ENCODE peak calls at places on chromosomes 13 and 19, in seven cellular contexts. One of them, this sample, is unnamed.

GRCh38 chr19:4379383-4380253 is 20.7 kb downstream of the SH3GL1 start:
- DNase-seq in HepG2: no peak
- DNase-seq in HCT116: no peak
- DNase-seq in K562: no peak
- DNase-seq in H1: no peak
- DNase-seq in SK-N-SH: peak
- DNase-seq in GM12878: peak
- DNase-seq in this sample: no peak

GRCh38 chr19:19538767-19539166 is 702 bp downstream of the CILP2 start:
- DNase-seq in HepG2: no peak
- DNase-seq in HCT116: no peak
- DNase-seq in K562: no peak
- DNase-seq in H1: no peak
- DNase-seq in SK-N-SH: no peak
- DNase-seq in GM12878: no peak
- DNase-seq in this sample: no peak

GRCh38 chr13:34025746-34026145 is 207.8 kb downstream of the RFC3 start:
- DNase-seq in HepG2: no peak
- DNase-seq in HCT116: no peak
- DNase-seq in K562: no peak
- DNase-seq in H1: no peak
- DNase-seq in SK-N-SH: no peak
- DNase-seq in GM12878: no peak
- DNase-seq in this sample: no peak

GRCh38 chr13:29336356-29336755 is 259.1 kb downstream of the SLC7A1 start:
- DNase-seq in HepG2: no peak
- DNase-seq in HCT116: no peak
- DNase-seq in K562: no peak
- DNase-seq in H1: no peak
- DNase-seq in SK-N-SH: no peak
- DNase-seq in GM12878: no peak
- DNase-seq in this sample: no peak

GRCh38 chr19:31154021-31154420 is 195.2 kb downstream of the TSHZ3 start:
- DNase-seq in HepG2: no peak
- DNase-seq in HCT116: no peak
- DNase-seq in K562: no peak
- DNase-seq in H1: no peak
- DNase-seq in SK-N-SH: no peak
- DNase-seq in GM12878: no peak
- DNase-seq in this sample: peak

GRCh38 chr13:92612892-92613291 is 613.7 kb upstream of the GPC6 start:
- DNase-seq in HepG2: no peak
- DNase-seq in HCT116: no peak
- DNase-seq in K562: no peak
- DNase-seq in H1: no peak
- DNase-seq in SK-N-SH: no peak
- DNase-seq in GM12878: no peak
- DNase-seq in this sample: no peak

GRCh38 chr19:51687791-51688664 is 5.1 kb upstream of the SPACA6 start:
- DNase-seq in HepG2: no peak
- DNase-seq in HCT116: no peak
- DNase-seq in K562: peak
- DNase-seq in H1: peak
- DNase-seq in SK-N-SH: peak
- DNase-seq in GM12878: no peak
- DNase-seq in this sample: no peak

GRCh38 chr13:113653264-113654174 is 4.5 kb downstream of the ATP4B start:
- DNase-seq in HepG2: no peak
- DNase-seq in HCT116: no peak
- DNase-seq in K562: no peak
- DNase-seq in H1: no peak
- DNase-seq in SK-N-SH: peak
- DNase-seq in GM12878: no peak
- DNase-seq in this sample: no peak

GRCh38 chr19:10896851-10897526 is 25.6 kb downstream of the CARM1 start:
- DNase-seq in HepG2: peak
- DNase-seq in HCT116: no peak
- DNase-seq in K562: no peak
- DNase-seq in H1: no peak
- DNase-seq in SK-N-SH: no peak
- DNase-seq in GM12878: no peak
- DNase-seq in this sample: peak

GRCh38 chr19:16383584-16384161 is 59.0 kb downstream of the KLF2 start:
- DNase-seq in HepG2: no peak
- DNase-seq in HCT116: no peak
- DNase-seq in K562: no peak
- DNase-seq in H1: no peak
- DNase-seq in SK-N-SH: no peak
- DNase-seq in GM12878: no peak
- DNase-seq in this sample: no peak

GRCh38 chr19:57527136-57527881 is at the start of gene ZNF549:
- DNase-seq in HepG2: peak
- DNase-seq in HCT116: no peak
- DNase-seq in K562: peak
- DNase-seq in H1: peak
- DNase-seq in SK-N-SH: peak
- DNase-seq in GM12878: peak
- DNase-seq in this sample: peak

GRCh38 chr19:47240996-47241918 is 10.3 kb upstream of the BBC3 start:
- DNase-seq in HepG2: peak
- DNase-seq in HCT116: peak
- DNase-seq in K562: peak
- DNase-seq in H1: peak
- DNase-seq in SK-N-SH: peak
- DNase-seq in GM12878: no peak
- DNase-seq in this sample: peak

GRCh38 chr13:101408154-101408553 is 8.2 kb downstream of the NALCN start:
- DNase-seq in HepG2: no peak
- DNase-seq in HCT116: no peak
- DNase-seq in K562: no peak
- DNase-seq in H1: no peak
- DNase-seq in SK-N-SH: no peak
- DNase-seq in GM12878: no peak
- DNase-seq in this sample: no peak

GRCh38 chr13:44158741-44159632 is 214.6 kb upstream of the SERP2 start:
- DNase-seq in HepG2: no peak
- DNase-seq in HCT116: no peak
- DNase-seq in K562: no peak
- DNase-seq in H1: no peak
- DNase-seq in SK-N-SH: no peak
- DNase-seq in GM12878: no peak
- DNase-seq in this sample: no peak

GRCh38 chr13:113360446-113360845 is 3.5 kb downstream of the GRTP1 start:
- DNase-seq in HepG2: no peak
- DNase-seq in HCT116: no peak
- DNase-seq in K562: no peak
- DNase-seq in H1: no peak
- DNase-seq in SK-N-SH: no peak
- DNase-seq in GM12878: no peak
- DNase-seq in this sample: no peak

GRCh38 chr19:47503130-47503822 is 11.6 kb downstream of the NAPA start:
- DNase-seq in HepG2: no peak
- DNase-seq in HCT116: no peak
- DNase-seq in K562: no peak
- DNase-seq in H1: no peak
- DNase-seq in SK-N-SH: no peak
- DNase-seq in GM12878: no peak
- DNase-seq in this sample: no peak

GRCh38 chr19:10295305-10295846 is 5.6 kb downstream of the ICAM5 start:
- DNase-seq in HepG2: no peak
- DNase-seq in HCT116: no peak
- DNase-seq in K562: no peak
- DNase-seq in H1: peak
- DNase-seq in SK-N-SH: peak
- DNase-seq in GM12878: no peak
- DNase-seq in this sample: no peak

GRCh38 chr13:50422181-50423148 is 407.2 kb downstream of the KCNRG start:
- DNase-seq in HepG2: no peak
- DNase-seq in HCT116: no peak
- DNase-seq in K562: peak
- DNase-seq in H1: no peak
- DNase-seq in SK-N-SH: no peak
- DNase-seq in GM12878: no peak
- DNase-seq in this sample: no peak

GRCh38 chr13:38538412-38538811 is 148.5 kb upstream of the FREM2 start:
- DNase-seq in HepG2: no peak
- DNase-seq in HCT116: no peak
- DNase-seq in K562: no peak
- DNase-seq in H1: no peak
- DNase-seq in SK-N-SH: no peak
- DNase-seq in GM12878: no peak
- DNase-seq in this sample: no peak

GRCh38 chr19:4980087-4980486 is 11.2 kb downstream of the KDM4B start:
- DNase-seq in HepG2: no peak
- DNase-seq in HCT116: no peak
- DNase-seq in K562: no peak
- DNase-seq in H1: no peak
- DNase-seq in SK-N-SH: peak
- DNase-seq in GM12878: no peak
- DNase-seq in this sample: peak

GRCh38 chr19:36142046-36142445 is 2.2 kb downstream of the CAPNS1 start:
- DNase-seq in HepG2: no peak
- DNase-seq in HCT116: no peak
- DNase-seq in K562: no peak
- DNase-seq in H1: no peak
- DNase-seq in SK-N-SH: no peak
- DNase-seq in GM12878: no peak
- DNase-seq in this sample: no peak

GRCh38 chr13:40476175-40476958 is 190.1 kb downstream of the FOXO1 start:
- DNase-seq in HepG2: peak
- DNase-seq in HCT116: no peak
- DNase-seq in K562: no peak
- DNase-seq in H1: no peak
- DNase-seq in SK-N-SH: no peak
- DNase-seq in GM12878: no peak
- DNase-seq in this sample: no peak

GRCh38 chr13:40479196-40479845 is 187.1 kb downstream of the FOXO1 start:
- DNase-seq in HepG2: no peak
- DNase-seq in HCT116: no peak
- DNase-seq in K562: no peak
- DNase-seq in H1: no peak
- DNase-seq in SK-N-SH: no peak
- DNase-seq in GM12878: no peak
- DNase-seq in this sample: no peak

GRCh38 chr13:40478775-40479174 is 187.7 kb downstream of the FOXO1 start:
- DNase-seq in HepG2: no peak
- DNase-seq in HCT116: no peak
- DNase-seq in K562: no peak
- DNase-seq in H1: no peak
- DNase-seq in SK-N-SH: no peak
- DNase-seq in GM12878: no peak
- DNase-seq in this sample: no peak

GRCh38 chr13:40475617-40476016 is 190.8 kb downstream of the FOXO1 start:
- DNase-seq in HepG2: no peak
- DNase-seq in HCT116: no peak
- DNase-seq in K562: no peak
- DNase-seq in H1: no peak
- DNase-seq in SK-N-SH: no peak
- DNase-seq in GM12878: no peak
- DNase-seq in this sample: no peak

GRCh38 chr13:40477623-40478608 is 188.5 kb downstream of the FOXO1 start:
- DNase-seq in HepG2: peak
- DNase-seq in HCT116: no peak
- DNase-seq in K562: no peak
- DNase-seq in H1: no peak
- DNase-seq in SK-N-SH: no peak
- DNase-seq in GM12878: no peak
- DNase-seq in this sample: no peak
- TF ChIP-seq JUND in HepG2: no peak
- TF ChIP-seq JUND in HCT116: no peak
- TF ChIP-seq JUND in K562: no peak
- TF ChIP-seq JUND in H1: no peak
- TF ChIP-seq JUND in SK-N-SH: no peak
- TF ChIP-seq JUND in GM12878: no peak
- TF ChIP-seq JUND in this sample: no peak

DNA sequence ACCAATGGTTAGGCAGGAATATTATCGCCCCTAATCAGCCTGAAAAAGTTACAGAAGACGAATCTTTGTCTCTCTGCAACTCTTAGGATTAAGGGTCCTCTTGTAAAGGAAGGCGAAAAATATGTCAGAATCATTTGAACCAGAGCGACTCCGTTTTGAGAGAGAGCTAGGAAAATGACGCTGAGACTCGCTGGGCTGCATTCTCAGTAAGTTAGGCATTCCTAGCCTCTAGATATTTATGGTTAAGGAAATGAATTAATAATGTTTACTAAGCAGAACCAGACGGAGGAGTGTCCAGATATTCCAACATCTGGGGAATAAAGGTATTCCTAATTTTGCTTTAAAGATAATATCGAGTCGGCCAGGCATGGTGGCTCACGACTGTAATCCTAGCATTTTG is 755 bp upstream of the ZNF726 start:
- DNase-seq in HepG2: no peak
- DNase-seq in HCT116: no peak
- DNase-seq in K562: no peak
- DNase-seq in H1: no peak
- DNase-seq in SK-N-SH: no peak
- DNase-seq in GM12878: no peak
- DNase-seq in this sample: no peak
- TF ChIP-seq JUND in HepG2: no peak
- TF ChIP-seq JUND in HCT116: no peak
- TF ChIP-seq JUND in K562: no peak
- TF ChIP-seq JUND in H1: no peak
- TF ChIP-seq JUND in SK-N-SH: no peak
- TF ChIP-seq JUND in GM12878: no peak
- TF ChIP-seq JUND in this sample: no peak

DNA sequence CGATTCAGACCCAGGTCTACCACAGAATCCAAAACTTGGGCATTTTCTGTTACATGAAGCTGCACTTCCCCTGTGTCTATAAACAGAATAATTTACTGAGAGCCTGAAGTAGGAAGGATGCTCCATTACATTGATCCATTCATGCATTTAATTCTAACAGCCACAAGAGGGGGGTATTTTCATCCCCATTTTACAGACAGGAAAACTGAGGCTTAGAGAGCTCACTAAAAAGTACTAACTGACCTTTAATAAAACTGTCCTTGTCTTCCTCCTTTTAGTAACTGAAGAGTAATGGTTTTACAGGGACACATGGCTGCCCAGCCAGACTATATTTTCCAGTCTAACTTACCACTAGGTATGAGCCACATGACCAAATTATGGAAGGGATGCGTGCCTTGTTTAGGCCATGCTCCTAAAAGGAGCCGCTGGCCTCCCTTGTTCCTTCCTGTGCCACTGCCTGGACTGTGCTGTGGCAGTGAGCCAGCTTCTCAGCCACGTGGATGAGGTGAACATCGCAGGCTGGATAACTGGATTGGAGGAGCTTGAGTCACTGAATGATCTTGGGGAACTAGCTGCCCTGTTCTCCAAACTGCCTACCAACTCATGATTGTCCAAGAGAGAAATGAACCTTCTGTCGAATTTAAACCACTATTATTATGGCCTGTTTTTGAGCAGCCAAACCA is 108.3 kb downstream of the DOCK9 start:
- DNase-seq in HepG2: no peak
- DNase-seq in HCT116: no peak
- DNase-seq in K562: no peak
- DNase-seq in H1: no peak
- DNase-seq in SK-N-SH: no peak
- DNase-seq in GM12878: no peak
- DNase-seq in this sample: no peak
- TF ChIP-seq JUND in HepG2: no peak
- TF ChIP-seq JUND in HCT116: no peak
- TF ChIP-seq JUND in K562: no peak
- TF ChIP-seq JUND in H1: no peak
- TF ChIP-seq JUND in SK-N-SH: no peak
- TF ChIP-seq JUND in GM12878: no peak
- TF ChIP-seq JUND in this sample: no peak

GRCh38 chr19:54392078-54392477 is 23.2 kb upstream of the TTYH1 start:
- DNase-seq in HepG2: no peak
- DNase-seq in HCT116: no peak
- DNase-seq in K562: no peak
- DNase-seq in H1: no peak
- DNase-seq in SK-N-SH: no peak
- DNase-seq in GM12878: no peak
- DNase-seq in this sample: no peak
- TF ChIP-seq JUND in HepG2: no peak
- TF ChIP-seq JUND in HCT116: no peak
- TF ChIP-seq JUND in K562: no peak
- TF ChIP-seq JUND in H1: no peak
- TF ChIP-seq JUND in SK-N-SH: no peak
- TF ChIP-seq JUND in GM12878: no peak
- TF ChIP-seq JUND in this sample: no peak

This sample was measured in T47D.